ENCODE peak calls at places on chromosomes 2 and 18, in eight cellular contexts. B, K, J, I, D, P, U and G are unnamed samples. For H3K9me3, the result is how much of the 10 kb centered on the place peaks cover.

GRCh38 chr2:18167871-18168270 is 289.4 kb downstream of the KCNS3 start:
- DNase-seq in I (no peak), D (no peak), J (no peak), P (no peak), U (peak), B (no peak), K (no peak), G (no peak)

GRCh38 chr2:86249843-86250402 is 50.7 kb downstream of the MRPL35 start:
- DNase-seq in K (peak), J (peak), B (no peak), P (peak), D (peak), I (no peak), U (no peak), G (no peak)

GRCh38 chr2:31467426-31467825 is 52.9 kb upstream of the XDH start:
- DNase-seq in D (no peak), U (no peak), I (no peak), J (no peak), B (peak), K (no peak), P (no peak), G (no peak)

GRCh38 chr2:190835303-190835930 is 45.2 kb upstream of the GLS start:
- DNase-seq in B (peak), J (no peak), D (peak), K (no peak), I (no peak), U (peak), P (no peak), G (no peak)

GRCh38 chr2:110777531-110778311 is 45.3 kb downstream of the ACOXL start:
- DNase-seq in P (no peak), D (no peak), J (peak), K (no peak), U (no peak), I (no peak), B (no peak), G (no peak)

GRCh38 chr18:27921904-27922541 is 254.9 kb downstream of the CDH2 start:
- DNase-seq in J (no peak), U (peak), B (peak), D (peak), K (no peak), P (peak), I (peak), G (no peak)

GRCh38 chr2:241207151-241207550 is 18.7 kb downstream of the ANO7 start:
- DNase-seq in B (no peak), D (no peak), I (no peak), K (no peak), U (no peak), P (no peak), J (no peak), G (no peak)

GRCh38 chr2:46803911-46804670 is 111.5 kb downstream of the MCFD2 start:
- DNase-seq in I (peak), B (peak), D (peak), P (no peak), U (peak), K (no peak), J (no peak), G (no peak)

GRCh38 chr2:54479422-54479821 is 23.3 kb downstream of the SPTBN1 start:
- DNase-seq in J (no peak), U (peak), B (peak), D (peak), K (no peak), P (no peak), I (no peak), G (no peak)

GRCh38 chr2:212902421-212902820 is 249.0 kb downstream of the IKZF2 start:
- DNase-seq in D (no peak), P (no peak), B (no peak), U (no peak), I (no peak), K (no peak), J (no peak), G (peak)

GRCh38 chr18:63844254-63844653 is 43.3 kb upstream of the SERPINB2 start:
- DNase-seq in B (peak), P (no peak), I (peak), J (peak), D (peak), K (no peak), U (peak), G (peak)

GRCh38 chr2:168174761-168175160 is 72.6 kb downstream of the STK39 start:
- DNase-seq in D (no peak), U (no peak), P (no peak), J (peak), I (no peak), B (no peak), K (no peak), G (no peak)

GRCh38 chr2:70820499-70820898 is at the start of gene CLEC4F:
- DNase-seq in D (no peak), U (no peak), J (no peak), I (no peak), B (no peak), P (no peak), K (no peak), G (no peak)

GRCh38 chr2:209960676-209961630 is 41.5 kb upstream of the RPE start:
- DNase-seq in B (peak), J (peak), D (peak), K (peak), P (peak), I (peak), U (peak), G (peak)

GRCh38 chr2:101160454-101160853 is 9.3 kb upstream of the TBC1D8 start:
- DNase-seq in B (peak), D (peak), U (peak), J (no peak), P (no peak), I (no peak), K (no peak), G (no peak)

GRCh38 chr2:108409768-108410167 is 32.0 kb downstream of the SULT1C4 start:
- DNase-seq in D (peak), P (no peak), I (no peak), J (no peak), B (no peak), K (no peak), U (peak), G (no peak)

GRCh38 chr2:75503048-75503607 is 57.6 kb downstream of the EVA1A start:
- DNase-seq in P (no peak), U (peak), J (no peak), D (peak), I (no peak), B (peak), K (no peak), G (no peak)

GRCh38 chr2:175057078-175057685 is 52.0 kb upstream of the CHN1 start:
- DNase-seq in D (no peak), P (peak), U (no peak), I (peak), B (no peak), J (no peak), K (no peak), G (no peak)

GRCh38 chr18:54647176-54647575 is 56.1 kb downstream of the DYNAP start:
- DNase-seq in I (peak), D (peak), J (peak), B (peak), P (peak), U (peak), K (no peak), G (no peak)

GRCh38 chr2:231937057-231937456 is 10.9 kb upstream of the NPPC start:
- DNase-seq in U (no peak), B (no peak), D (no peak), J (no peak), I (no peak), K (no peak), P (no peak), G (no peak)

GRCh38 chr2:118843492-118844132 is 3.8 kb downstream of the EN1 start:
- DNase-seq in U (no peak), I (no peak), D (no peak), J (no peak), P (no peak), B (no peak), K (no peak), G (no peak)

GRCh38 chr18:31364190-31364589 is 12.4 kb upstream of the DSG4 start:
- DNase-seq in I (no peak), J (no peak), K (no peak), B (no peak), D (no peak), P (no peak), U (no peak), G (no peak)

GRCh38 chr18:26480897-26481795 is 67.2 kb downstream of the KCTD1 start:
- DNase-seq in B (peak), J (no peak), K (no peak), U (peak), P (peak), I (peak), D (peak), G (no peak)

GRCh38 chr2:95346236-95346737 is 49.1 kb downstream of the KCNIP3 start:
- DNase-seq in J (no peak), U (no peak), D (peak), K (peak), B (peak), I (no peak), P (no peak), G (no peak)

GRCh38 chr2:111162718-111163331 is 42.1 kb downstream of the BCL2L11 start:
- DNase-seq in D (no peak), I (no peak), B (no peak), U (peak), P (peak), K (no peak), J (no peak), G (no peak)

GRCh38 chr2:197358927-197359326 is 48.3 kb upstream of the ANKRD44 start:
- DNase-seq in I (no peak), B (peak), U (peak), D (peak), P (no peak), K (no peak), J (no peak), G (no peak)

GRCh38 chr2:187230088-187230487 is 218.0 kb downstream of the CALCRL start:
- DNase-seq in P (no peak), B (no peak), I (no peak), J (no peak), D (no peak), K (no peak), U (no peak), G (no peak)

GRCh38 chr2:207182916-207183315 is 17.2 kb upstream of the KLF7 start:
- DNase-seq in D (peak), P (no peak), I (no peak), K (no peak), B (no peak), J (no peak), U (peak), G (no peak)

GRCh38 chr18:13218376-13219011 is at the start of gene LDLRAD4:
- DNase-seq in I (no peak), J (no peak), U (no peak), D (peak), P (no peak), K (no peak), B (no peak), G (no peak)
- TF ChIP-seq EZH2 in I (no peak), J (no peak), U (peak), D (peak), P (no peak), K (no peak), B (peak), G (no peak)

GRCh38 chr2:11889854-11890253 is 143.4 kb downstream of the LPIN1 start:
- DNase-seq in P (no peak), D (no peak), K (no peak), I (no peak), B (no peak), U (no peak), J (no peak), G (no peak)
- H3K9me3 ChIP-seq in P (under half), D (under half), K (under half), I (under half), B (under half), U (under half), J (under half), G (under half)

GRCh38 chr2:230913406-230913805 is 11.6 kb downstream of the GPR55 start:
- DNase-seq in D (peak), U (no peak), I (peak), B (no peak), P (peak), J (peak), K (peak), G (no peak)

GRCh38 chr2:230909841-230910545 is 15.0 kb downstream of the GPR55 start:
- DNase-seq in I (no peak), B (no peak), P (no peak), J (no peak), U (no peak), D (no peak), K (no peak), G (no peak)

GRCh38 chr2:230910546-230911135 is 14.4 kb downstream of the GPR55 start:
- DNase-seq in I (no peak), K (no peak), B (no peak), P (no peak), D (no peak), U (no peak), J (no peak), G (no peak)

GRCh38 chr2:230913812-230914211 is 11.2 kb downstream of the GPR55 start:
- DNase-seq in K (no peak), D (no peak), I (no peak), B (no peak), U (no peak), J (no peak), P (no peak), G (no peak)

DNA sequence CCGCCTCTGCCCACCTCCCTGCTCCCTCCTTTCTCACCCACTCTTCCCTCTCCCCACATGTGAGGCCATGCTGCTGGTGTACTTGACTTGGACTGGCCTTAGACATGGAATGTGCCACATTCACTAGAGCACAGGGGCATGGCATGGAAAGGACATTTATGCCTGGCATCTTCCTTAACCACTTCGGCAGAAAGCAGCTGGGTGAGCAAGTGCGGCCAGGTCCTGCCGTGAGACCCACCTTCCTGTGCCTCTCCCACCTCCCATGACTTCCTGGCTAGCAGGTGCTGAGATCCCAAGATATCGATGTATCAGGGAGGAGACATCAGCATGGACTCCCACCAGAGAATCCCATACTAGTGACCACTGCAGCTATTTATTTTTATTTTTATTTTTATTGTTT is 13.0 kb downstream of the GPR55 start:
- DNase-seq in U (no peak), B (no peak), K (no peak), P (no peak), I (no peak), D (no peak), J (no peak), G (no peak)
- H3K9ac ChIP-seq in U (no peak), B (no peak), K (no peak), P (no peak), I (no peak), D (no peak), J (no peak), G (no peak)

GRCh38 chr2:66577331-66578041 is 142.6 kb downstream of the MEIS1 start:
- DNase-seq in B (no peak), U (no peak), D (no peak), I (no peak), J (no peak), K (no peak), P (no peak), G (no peak)

GRCh38 chr2:66574701-66575624 is 140.0 kb downstream of the MEIS1 start:
- DNase-seq in D (peak), U (peak), I (no peak), J (no peak), K (peak), B (peak), P (peak), G (peak)

GRCh38 chr2:66573866-66574265 is 138.9 kb downstream of the MEIS1 start:
- DNase-seq in J (no peak), P (no peak), U (no peak), I (no peak), D (no peak), B (no peak), K (no peak), G (no peak)

GRCh38 chr2:66576381-66577330 is 141.7 kb downstream of the MEIS1 start:
- DNase-seq in B (peak), I (no peak), P (peak), U (no peak), K (no peak), D (peak), J (no peak), G (no peak)

GRCh38 chr2:66575625-66576371 is 140.9 kb downstream of the MEIS1 start:
- DNase-seq in P (no peak), D (peak), I (no peak), U (no peak), B (no peak), K (peak), J (no peak), G (no peak)
- TF ChIP-seq EZH2 in P (no peak), D (no peak), I (no peak), U (no peak), B (no peak), K (no peak), J (no peak), G (no peak)

GRCh38 chr2:6846967-6847695 is 18.6 kb downstream of the CMPK2 start:
- DNase-seq in U (no peak), D (no peak), B (no peak), P (no peak), K (peak), J (no peak), I (no peak), G (no peak)
- H3K9me3 ChIP-seq in U (under half), D (under half), B (under half), P (half or more), K (under half), J (under half), I (under half), G (under half)

GRCh38 chr2:236546561-236546961 is 23.1 kb upstream of the ACKR3 start:
- DNase-seq in I (no peak), K (no peak), D (no peak), P (no peak), J (no peak), B (no peak), U (no peak), G (no peak)

GRCh38 chr2:236544362-236544761 is 25.3 kb upstream of the ACKR3 start:
- DNase-seq in P (no peak), B (no peak), U (no peak), J (no peak), K (no peak), I (no peak), D (no peak), G (no peak)

GRCh38 chr2:236547725-236548124 is 21.9 kb upstream of the ACKR3 start:
- DNase-seq in J (no peak), P (no peak), K (no peak), U (no peak), D (no peak), B (no peak), I (no peak), G (no peak)

GRCh38 chr2:236545248-236545658 is 24.4 kb upstream of the ACKR3 start:
- DNase-seq in U (no peak), J (no peak), P (no peak), D (no peak), K (no peak), I (no peak), B (no peak), G (no peak)

DNA sequence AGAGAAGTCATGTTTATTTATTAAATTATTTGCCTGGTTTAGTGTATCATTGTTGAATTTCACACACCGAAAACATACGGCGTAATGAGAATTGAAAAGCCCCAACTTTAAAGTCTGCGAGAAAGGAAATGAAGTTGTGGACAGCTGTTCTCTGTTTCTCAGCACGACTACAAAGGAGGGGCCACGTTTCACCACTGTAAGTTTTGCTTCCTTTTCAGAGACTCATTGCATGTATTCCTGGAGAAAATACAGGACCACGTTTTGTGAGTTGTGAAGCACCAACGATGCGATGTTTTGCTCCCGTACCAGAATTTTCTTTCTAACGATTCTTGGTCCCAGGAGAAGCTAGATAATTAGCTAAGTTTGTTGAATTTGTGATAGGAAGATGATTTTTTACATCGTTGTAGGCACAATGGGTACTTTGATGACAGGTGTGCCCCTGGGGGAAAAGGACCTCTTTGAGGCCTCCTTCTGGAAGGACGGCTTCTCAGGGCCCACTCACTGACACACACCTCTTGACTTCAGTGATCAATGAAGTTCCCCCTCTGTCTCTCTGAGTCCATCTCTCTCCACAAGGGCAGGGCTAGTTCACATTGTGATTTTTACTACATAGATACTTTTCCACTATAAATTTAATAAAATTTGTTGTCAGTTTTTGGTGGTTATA is 23.7 kb upstream of the ACKR3 start:
- DNase-seq in I (no peak), D (no peak), B (no peak), K (no peak), J (peak), U (no peak), P (no peak), G (no peak)
- H3K9ac ChIP-seq in I (no peak), D (no peak), B (no peak), K (no peak), J (no peak), U (no peak), P (no peak), G (no peak)

GRCh38 chr2:130797493-130798435 is 39.0 kb upstream of the ARHGEF4 start:
- DNase-seq in K (peak), D (peak), I (peak), P (peak), J (peak), U (peak), B (peak), G (no peak)
- TF ChIP-seq EZH2 in K (no peak), D (no peak), I (no peak), P (no peak), J (no peak), U (no peak), B (no peak), G (no peak)